ENCODE peak calls at places on chromosome 19, in four cellular contexts. C, W, M and S are unnamed samples.

GRCh38 chr19:15379996-15380647 is 535 bp upstream of the AKAP8 start:
- DNase-seq in W (no peak), M (peak), C (peak), S (peak)

GRCh38 chr19:5002143-5002542 is 33.2 kb downstream of the KDM4B start:
- DNase-seq in W (no peak), M (no peak), C (no peak), S (no peak)

GRCh38 chr19:6720369-6721112 is at the start of gene C3:
- DNase-seq in M (peak), C (peak), W (no peak), S (no peak)

GRCh38 chr19:28586501-28586900 is 626.5 kb downstream of the UQCRFS1 start:
- DNase-seq in C (no peak), W (no peak), M (no peak), S (no peak)

GRCh38 chr19:41134616-41135015 is 20.4 kb downstream of the CYP2F1 start:
- DNase-seq in W (no peak), M (no peak), C (no peak), S (no peak)

GRCh38 chr19:53961523-53962345 is 1.0 kb upstream of the CACNG8 start:
- DNase-seq in W (no peak), C (no peak), M (no peak), S (no peak)

GRCh38 chr19:860481-861098 is 1.1 kb downstream of the CFD start:
- DNase-seq in W (no peak), C (peak), M (peak), S (no peak)

GRCh38 chr19:45862271-45862563 is 730 bp downstream of the SYMPK start:
- DNase-seq in M (no peak), C (no peak), W (no peak), S (no peak)

GRCh38 chr19:37007587-37008220 is 70.5 kb upstream of the ZNF420 start:
- DNase-seq in W (no peak), C (no peak), M (no peak), S (no peak)

GRCh38 chr19:46916971-46917370 is 56.2 kb downstream of the ARHGAP35 start:
- DNase-seq in C (no peak), W (peak), M (no peak), S (no peak)

GRCh38 chr19:55614711-55615552 is 9.4 kb downstream of the ZNF784 start:
- DNase-seq in W (no peak), M (no peak), C (no peak), S (no peak)

GRCh38 chr19:14361824-14362223 is 19.4 kb upstream of the ADGRE5 start:
- DNase-seq in W (no peak), M (peak), C (no peak), S (no peak)

GRCh38 chr19:7869910-7870511 is 4.2 kb downstream of the PRR36 start:
- DNase-seq in M (peak), W (no peak), C (no peak), S (peak)

GRCh38 chr19:30086916-30087315 is 144.9 kb downstream of the URI1 start:
- DNase-seq in C (no peak), W (no peak), M (no peak), S (no peak)

GRCh38 chr19:18894254-18895037 is 1.5 kb downstream of the CERS1 start:
- DNase-seq in M (no peak), C (peak), W (no peak), S (no peak)
- TF ChIP-seq MAX in M (no peak), C (no peak), W (no peak), S (no peak)

GRCh38 chr19:16470911-16471811 is 609 bp downstream of the EPS15L1 start:
- DNase-seq in M (peak), C (no peak), W (no peak), S (peak)
- TF ChIP-seq MYC in M (no peak), C (no peak), W (no peak), S (no peak)

DNA sequence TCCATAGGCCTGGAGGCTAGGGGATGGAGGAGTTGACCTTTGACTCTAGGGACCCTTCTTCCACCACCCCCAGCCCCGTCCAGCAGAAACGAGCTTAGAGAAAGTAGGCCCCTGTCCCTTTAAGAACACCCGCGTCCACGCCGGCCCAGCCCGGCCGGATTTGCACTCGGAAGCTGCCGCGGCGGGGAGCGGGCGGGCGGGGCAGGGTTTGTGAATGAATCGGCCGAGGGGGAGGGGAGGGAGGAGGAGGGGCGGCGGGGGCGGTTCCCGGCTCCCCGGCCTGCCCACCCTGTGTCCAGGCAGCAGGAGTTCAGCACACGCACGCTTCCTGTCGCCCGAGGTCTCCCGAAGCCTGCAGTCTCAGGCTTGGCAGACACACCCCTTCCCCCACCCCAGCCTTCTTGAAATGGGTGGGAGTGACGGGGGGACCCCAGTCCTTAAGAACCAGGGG is 1.5 kb downstream of the UNC13A start:
- DNase-seq in M (peak), C (peak), W (no peak), S (no peak)
- TF ChIP-seq MAX in M (no peak), C (peak), W (no peak), S (no peak)

GRCh38 chr19:38723606-38724379 is 20.5 kb downstream of the CAPN12 start:
- DNase-seq in C (no peak), M (no peak), W (no peak), S (no peak)

GRCh38 chr19:38722947-38723605 is 21.2 kb downstream of the CAPN12 start:
- DNase-seq in M (no peak), C (no peak), W (no peak), S (no peak)

GRCh38 chr19:38720559-38721236 is 23.6 kb downstream of the CAPN12 start:
- DNase-seq in C (no peak), W (no peak), M (no peak), S (no peak)

GRCh38 chr19:38721496-38721895 is 22.8 kb downstream of the CAPN12 start:
- DNase-seq in C (no peak), M (no peak), W (no peak), S (no peak)

DNA sequence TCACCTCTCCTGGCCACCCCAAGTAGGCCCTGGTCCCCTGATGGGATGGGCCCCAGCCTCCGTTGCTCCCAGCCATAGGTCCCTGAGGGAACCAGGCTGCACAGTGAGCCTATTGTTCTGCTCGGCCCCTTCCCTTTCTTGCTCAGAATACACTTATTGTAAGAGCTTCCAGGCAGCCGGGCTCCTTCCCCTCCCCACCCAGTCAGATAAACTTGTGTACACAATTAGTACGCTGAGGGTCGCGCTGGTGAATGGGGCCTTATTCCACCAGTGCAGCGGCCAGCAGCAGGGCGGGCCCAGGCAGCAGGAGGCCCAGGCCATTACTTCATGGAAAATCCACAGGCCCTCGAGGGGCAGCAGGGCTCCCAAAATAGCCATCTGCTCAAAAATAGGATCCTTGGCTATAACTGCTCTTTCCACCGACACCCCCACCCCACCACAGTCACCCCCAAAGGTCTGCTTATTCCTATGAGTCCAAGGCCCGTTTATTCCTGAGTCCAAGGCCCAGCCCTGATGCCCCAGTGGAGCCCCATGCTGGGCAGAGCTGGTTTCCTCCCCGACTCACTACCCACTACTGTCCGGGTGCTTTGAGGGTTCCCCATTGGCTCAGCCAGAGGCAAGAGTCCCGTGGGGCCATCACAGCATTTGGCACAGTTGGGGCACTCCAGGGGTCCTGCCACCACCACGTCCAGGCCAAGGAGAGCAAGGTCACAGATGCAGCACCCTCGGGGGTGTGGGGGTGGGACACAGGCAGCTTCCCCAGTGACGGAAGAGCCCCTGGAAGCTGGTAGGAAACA is 22.1 kb downstream of the CAPN12 start:
- DNase-seq in M (no peak), C (no peak), W (no peak), S (no peak)
- TF ChIP-seq MYC in M (no peak), C (no peak), W (no peak), S (no peak)

DNA sequence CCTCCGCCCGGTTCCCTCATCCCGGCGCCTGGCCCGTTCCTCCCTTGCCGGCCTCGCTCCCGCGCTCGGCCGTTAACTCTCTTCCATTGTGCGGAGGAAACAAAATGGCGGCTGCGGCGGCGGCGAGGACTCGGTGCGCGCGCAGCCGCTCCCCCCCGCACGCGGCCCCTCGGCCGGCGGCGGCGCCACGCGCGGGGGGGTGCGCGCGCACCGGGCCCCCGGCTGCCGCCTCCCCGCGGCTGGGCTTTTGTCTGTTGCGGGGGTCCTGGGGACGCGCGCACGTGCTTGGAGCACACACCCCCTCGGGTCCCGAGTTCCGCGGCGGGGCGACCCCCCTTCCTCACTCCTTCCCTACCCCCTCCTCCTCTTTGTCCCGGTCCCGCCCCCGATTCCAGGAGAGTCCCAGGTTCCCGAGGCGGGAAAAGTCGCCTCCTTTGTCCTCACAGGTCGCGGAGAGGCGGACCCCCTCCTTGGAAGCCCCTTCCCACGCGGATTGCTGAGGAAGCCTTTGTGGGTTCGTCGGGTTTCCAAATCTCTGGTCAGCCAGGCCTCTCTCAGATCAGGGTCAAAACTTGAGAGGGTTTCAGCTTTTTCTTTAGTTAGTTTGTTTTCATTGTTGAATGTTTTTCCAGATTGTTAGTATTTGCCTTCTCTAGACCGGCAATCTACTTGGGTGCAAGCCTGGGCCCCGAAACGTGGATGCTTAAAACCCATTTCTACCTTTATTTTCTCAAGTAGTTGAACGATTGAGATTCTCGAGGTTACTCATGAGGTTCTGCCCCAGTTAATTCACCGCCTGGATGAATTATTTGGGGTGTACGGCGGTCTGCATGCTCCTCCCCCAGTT is 687 bp downstream of the ILF3 start:
- DNase-seq in M (peak), W (no peak), C (peak), S (peak)
- TF ChIP-seq MAX in M (peak), W (no peak), C (no peak), S (peak)

DNA sequence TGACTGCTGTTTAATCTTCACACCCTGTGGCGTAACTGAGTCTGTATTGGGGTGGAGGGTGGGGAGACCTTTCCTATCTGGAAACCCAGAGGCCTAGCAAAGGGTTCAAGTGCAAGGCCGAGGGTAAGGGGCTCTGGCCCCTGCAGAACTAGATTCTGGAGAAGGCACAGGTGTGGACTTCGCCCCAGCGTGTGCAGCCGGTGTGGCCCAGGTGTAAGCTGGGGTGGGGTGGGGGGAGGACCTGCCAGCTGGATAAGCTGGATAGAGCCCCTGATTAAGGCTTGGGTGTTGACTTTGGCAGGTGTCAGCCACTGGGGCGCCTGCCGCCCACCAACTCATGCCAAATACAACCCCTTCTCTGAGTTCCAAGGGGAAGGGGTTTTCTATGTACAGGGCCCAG is 1.3 kb downstream of the RAB3D start:
- DNase-seq in C (no peak), W (no peak), M (no peak), S (no peak)
- TF ChIP-seq MYC in C (no peak), W (no peak), M (no peak), S (no peak)

GRCh38 chr19:49150944-49151243 is 4.3 kb downstream of the HRC start:
- DNase-seq in C (no peak), M (no peak), W (no peak), S (no peak)

GRCh38 chr19:49150106-49150943 is 4.9 kb downstream of the HRC start:
- DNase-seq in W (no peak), M (peak), C (peak), S (peak)

GRCh38 chr19:49152218-49152550 is 3.0 kb downstream of the HRC start:
- DNase-seq in W (no peak), M (no peak), C (no peak), S (no peak)

GRCh38 chr19:49153167-49153809 is 1.9 kb downstream of the HRC start:
- DNase-seq in C (no peak), W (no peak), M (no peak), S (no peak)

DNA sequence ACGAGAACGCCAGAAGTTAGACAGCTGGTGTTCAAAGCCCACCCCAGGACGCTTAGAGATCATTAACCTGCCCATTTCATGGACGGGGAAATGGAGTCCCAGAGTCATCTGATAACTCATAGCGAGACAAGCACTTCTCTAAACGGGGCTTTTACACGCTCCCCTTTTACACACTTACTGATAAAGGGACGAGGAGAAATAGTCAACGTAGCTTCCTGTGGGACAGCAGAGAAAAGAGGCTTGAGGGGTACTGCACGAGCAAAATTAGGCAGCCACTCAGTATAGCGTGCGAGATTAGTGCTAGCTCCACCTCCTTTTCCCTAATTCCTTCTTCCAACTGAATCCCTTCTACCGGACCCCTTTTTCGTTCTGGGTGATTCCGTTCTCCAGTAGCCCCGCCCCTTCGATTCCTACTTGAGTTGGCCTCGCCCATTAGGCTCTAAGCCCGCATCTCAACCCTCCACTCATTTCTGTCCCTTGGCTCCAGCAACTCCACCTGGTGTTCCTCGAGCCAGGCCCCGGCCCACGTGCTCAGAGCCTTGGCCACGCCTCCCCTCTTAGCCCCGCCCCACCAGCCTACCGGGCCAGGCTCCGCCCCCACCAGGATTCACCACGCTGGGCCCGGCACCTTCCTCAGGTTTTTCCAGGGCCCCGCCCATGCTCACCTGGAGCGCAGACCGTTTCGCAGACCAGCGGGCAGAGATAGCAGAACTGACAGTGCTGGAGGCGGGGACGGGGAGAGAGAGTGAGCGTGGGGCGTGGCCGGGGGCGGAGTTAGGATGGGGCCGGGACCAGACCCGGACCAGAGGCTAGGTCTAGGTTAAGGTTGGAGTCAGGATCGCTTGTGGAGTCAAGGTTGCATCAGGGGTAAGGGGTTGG is 3.6 kb downstream of the HRC start:
- DNase-seq in W (no peak), M (peak), C (peak), S (peak)
- TF ChIP-seq MAX in W (no peak), M (peak), C (peak), S (peak)

GRCh38 chr19:13037161-13037560 is 41.9 kb downstream of the NFIX start:
- DNase-seq in W (no peak), C (no peak), M (peak), S (peak)
- TF ChIP-seq MYC in W (no peak), C (no peak), M (no peak), S (no peak)

DNA sequence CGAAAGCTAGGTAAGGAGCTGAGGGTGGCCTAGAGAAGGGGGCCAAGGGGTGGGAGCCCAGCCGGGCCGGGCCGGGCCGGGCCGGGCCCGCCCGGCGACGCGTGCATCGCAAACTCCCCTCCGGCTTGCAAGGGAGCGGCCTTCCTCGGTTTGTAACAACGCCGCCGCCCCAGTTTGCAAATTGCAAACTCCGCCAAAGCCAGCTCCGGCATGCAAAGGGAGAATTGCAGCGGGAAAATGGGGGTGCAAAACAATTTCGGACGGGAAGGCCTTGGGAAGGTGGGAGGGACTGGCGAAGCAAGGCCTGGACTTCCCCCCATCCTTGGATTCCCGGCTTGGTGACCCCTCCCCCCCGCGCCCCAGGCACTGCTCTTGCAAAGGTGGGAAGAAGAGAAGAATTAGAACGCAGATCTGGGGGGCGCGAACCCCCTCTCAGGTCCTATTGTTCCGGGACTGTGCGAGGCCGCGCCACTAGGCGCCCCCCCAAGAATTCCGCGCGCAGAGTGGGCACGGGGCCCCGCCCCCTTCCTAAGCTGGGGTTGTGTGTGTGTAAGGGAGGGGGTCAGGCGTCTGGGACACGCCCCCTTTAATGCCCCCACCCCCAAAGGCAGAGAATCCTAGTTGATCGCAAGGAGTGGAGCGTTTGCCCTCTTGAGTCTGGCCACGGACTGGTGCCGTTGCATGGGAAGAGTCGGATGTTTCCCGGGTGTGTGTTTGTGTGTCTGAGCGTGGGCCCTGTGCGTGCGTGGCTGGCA is 926 bp downstream of the PRR12 start:
- DNase-seq in M (peak), C (peak), W (no peak), S (peak)
- TF ChIP-seq MAX in M (peak), C (peak), W (no peak), S (no peak)